ENCODE peak calls at places on chromosomes 12 and 14, in five cellular contexts. One of them, this sample, is unnamed.

GRCh38 chr12:96247567-96247962 is 53.4 kb downstream of the ELK3 start:
- DNase-seq in HEK293T: no peak
- DNase-seq in GF-D8: no peak
- DNase-seq in NCI-H1436: no peak
- DNase-seq in GM12865: no peak
- DNase-seq in this sample: no peak

GRCh38 chr12:93422050-93422449 is 19.7 kb downstream of the UBE2N start:
- DNase-seq in HEK293T: no peak
- DNase-seq in GF-D8: no peak
- DNase-seq in NCI-H1436: no peak
- DNase-seq in GM12865: no peak
- DNase-seq in this sample: no peak

GRCh38 chr12:46186088-46186487 is 82.8 kb downstream of the SLC38A1 start:
- DNase-seq in HEK293T: no peak
- DNase-seq in GF-D8: no peak
- DNase-seq in NCI-H1436: no peak
- DNase-seq in GM12865: no peak
- DNase-seq in this sample: no peak

GRCh38 chr14:57179273-57179672 is 89.4 kb downstream of the EXOC5 start:
- DNase-seq in HEK293T: no peak
- DNase-seq in GF-D8: no peak
- DNase-seq in NCI-H1436: no peak
- DNase-seq in GM12865: no peak
- DNase-seq in this sample: no peak

GRCh38 chr14:64364907-64365306 is 23.2 kb upstream of the MTHFD1 start:
- DNase-seq in HEK293T: no peak
- DNase-seq in GF-D8: no peak
- DNase-seq in NCI-H1436: no peak
- DNase-seq in GM12865: no peak
- DNase-seq in this sample: peak; percentile 38

GRCh38 chr14:39034481-39035296 is 68.3 kb downstream of the SEC23A start:
- DNase-seq in HEK293T: peak; percentile 30
- DNase-seq in GF-D8: no peak
- DNase-seq in NCI-H1436: no peak
- DNase-seq in GM12865: no peak
- DNase-seq in this sample: no peak

GRCh38 chr12:2283480-2283879 is 230.7 kb downstream of the CACNA1C start:
- DNase-seq in HEK293T: no peak
- DNase-seq in GF-D8: no peak
- DNase-seq in NCI-H1436: no peak
- DNase-seq in GM12865: no peak
- DNase-seq in this sample: no peak

GRCh38 chr14:49984419-49984818 is 91.5 kb downstream of the ARF6 start:
- DNase-seq in HEK293T: no peak
- DNase-seq in GF-D8: no peak
- DNase-seq in NCI-H1436: no peak
- DNase-seq in GM12865: no peak
- DNase-seq in this sample: no peak

GRCh38 chr14:43540948-43541347 is 966.1 kb downstream of the FSCB start:
- DNase-seq in HEK293T: peak; percentile 6
- DNase-seq in GF-D8: no peak
- DNase-seq in NCI-H1436: no peak
- DNase-seq in GM12865: no peak
- DNase-seq in this sample: no peak

GRCh38 chr12:53985900-53986685 is 1.1 kb downstream of the HOXC10 start:
- DNase-seq in HEK293T: no peak
- DNase-seq in GF-D8: no peak
- DNase-seq in NCI-H1436: no peak
- DNase-seq in GM12865: no peak
- DNase-seq in this sample: no peak

GRCh38 chr12:126719886-126720666 is 1546.9 kb upstream of the TMEM132C start:
- DNase-seq in HEK293T: no peak
- DNase-seq in GF-D8: no peak
- DNase-seq in NCI-H1436: no peak
- DNase-seq in GM12865: no peak
- DNase-seq in this sample: no peak

This sample was measured in stromal cell of bone marrow.